ENCODE peak calls at places on chromosomes 16 and 17, in seven cellular contexts. Y is activated CD4-positive, alpha-beta memory T cell treated with anti-CD3 and anti-CD28 coated beads for 36 hours; T is fibroblast of pulmonary artery; O is NCI-H226; Q is heart left ventricle; E is adipocyte; B is activated T-cell treated with anti-CD3 and anti-CD28 coated beads, Interleukin-2, amount 50 U/mL, for 72 hours. S is an unnamed sample.

GRCh38 chr16:23962001-23962400 is 126.2 kb downstream of the PRKCB start:
- DNase-seq in Y (peak; percentile 84), T (no peak), O (no peak), Q (no peak), E (no peak), B (peak; percentile 51), S (peak; percentile 67)

GRCh38 chr16:22648941-22649340 is 138.2 kb downstream of the NPIPB5 start:
- DNase-seq in Y (no peak), T (no peak), O (no peak), Q (no peak), E (no peak), B (no peak), S (no peak)

GRCh38 chr17:34306466-34306865 is 12.8 kb upstream of the CCL8 start:
- DNase-seq in Y (no peak), T (peak; percentile 91), O (peak; percentile 59), Q (no peak), E (peak; percentile 77), B (no peak), S (no peak)

GRCh38 chr16:58001781-58002410 is 689 bp downstream of the USB1 start:
- DNase-seq in Y (no peak), T (no peak), O (no peak), Q (no peak), E (no peak), B (no peak), S (no peak)

GRCh38 chr17:1206016-1206787 is 26.4 kb upstream of the ABR start:
- DNase-seq in Y (no peak), T (no peak), O (no peak), Q (no peak), E (no peak), B (no peak), S (no peak)

GRCh38 chr16:3690470-3690918 is 26.8 kb downstream of the TRAP1 start:
- DNase-seq in Y (peak; percentile 90), T (peak; percentile 96), O (peak; percentile 59), Q (peak; percentile 94), E (peak; percentile 97), B (peak; percentile 87), S (peak; percentile 93)

GRCh38 chr17:36590082-36590481 is 1.6 kb upstream of the DHRS11 start:
- DNase-seq in Y (no peak), T (peak; percentile 54), O (no peak), Q (no peak), E (no peak), B (no peak), S (no peak)

GRCh38 chr16:88424536-88425230 is 28.4 kb upstream of the ZFPM1 start:
- DNase-seq in Y (no peak), T (no peak), O (no peak), Q (no peak), E (no peak), B (no peak), S (no peak)

GRCh38 chr17:41863074-41863843 is 2.0 kb downstream of the KLHL11 start:
- DNase-seq in Y (peak; percentile 64), T (no peak), O (no peak), Q (no peak), E (no peak), B (peak; percentile 54), S (peak; percentile 50)

GRCh38 chr17:81397314-81398169 is 2.3 kb downstream of the BAHCC1 start:
- DNase-seq in Y (no peak), T (peak; percentile 70), O (peak; percentile 32), Q (no peak), E (peak; percentile 63), B (peak; percentile 41), S (peak; percentile 26)

GRCh38 chr17:28741358-28742349 is 2.2 kb upstream of the TRAF4 start:
- DNase-seq in Y (no peak), T (no peak), O (no peak), Q (no peak), E (no peak), B (no peak), S (no peak)

GRCh38 chr17:67217446-67217845 is 27.6 kb downstream of the HELZ start:
- DNase-seq in Y (no peak), T (no peak), O (no peak), Q (no peak), E (no peak), B (no peak), S (no peak)

GRCh38 chr17:59840908-59841666 is 51.7 kb downstream of the TUBD1 start:
- DNase-seq in Y (peak; percentile 47), T (peak; percentile 75), O (no peak), Q (no peak), E (no peak), B (peak; percentile 49), S (peak; percentile 50)

GRCh38 chr16:72291531-72291981 is 119.6 kb upstream of the PMFBP1 start:
- DNase-seq in Y (no peak), T (peak; percentile 95), O (peak; percentile 92), Q (no peak), E (peak; percentile 91), B (no peak), S (no peak)

S was measured in activated naive CD4-positive, alpha-beta T cell treated with anti-CD3 and anti-CD28 coated beads for 36 hours.